ENCODE peak calls at places on chromosomes 12 and 14, in ten cellular contexts. E is SJSA1; A is psoas muscle; O is cardiac muscle cell; T is PC-3; I is CD8-positive, alpha-beta memory T cell; Q is effector memory CD4-positive, alpha-beta T cell; P is GM23248; M is spleen; Y is prostate gland. V is an unnamed sample.
A peak's percentile ranks its signal among the peaks of the same experiment; 100 is the strongest.

GRCh38 chr12:90216815-90217214 is 508.2 kb upstream of the ATP2B1 start:
- DNase-seq in T (peak; percentile 65), M (no peak), Q (no peak), E (no peak), A (no peak), I (no peak), O (peak; percentile 25), P (peak; percentile 30), Y (no peak), V (no peak)

GRCh38 chr12:14900521-14901227 is 15.0 kb upstream of the MGP start:
- DNase-seq in M (no peak), O (no peak), Y (no peak), A (no peak), Q (no peak), P (no peak), E (no peak), T (no peak), I (no peak), V (no peak)

GRCh38 chr12:1796515-1797010 is 23.8 kb upstream of the LRTM2 start:
- DNase-seq in T (no peak), P (peak; percentile 66), M (peak; percentile 93), O (no peak), I (peak; percentile 68), Y (no peak), A (peak; percentile 54), E (no peak), Q (peak; percentile 38), V (peak; percentile 51)

GRCh38 chr14:54809767-54810166 is 92.9 kb downstream of the GCH1 start:
- DNase-seq in E (no peak), Y (no peak), P (no peak), Q (no peak), O (no peak), T (no peak), M (no peak), A (no peak), I (no peak), V (no peak)

GRCh38 chr14:42673963-42674362 is 1067.3 kb downstream of the LRFN5 start:
- DNase-seq in P (no peak), T (no peak), A (no peak), I (no peak), Q (no peak), O (no peak), Y (no peak), M (peak; percentile 56), E (no peak), V (no peak)

GRCh38 chr12:55736780-55737580 is 5.9 kb upstream of the GDF11 start:
- DNase-seq in T (peak; percentile 90), M (peak; percentile 86), Q (peak; percentile 36), Y (peak; percentile 69), P (peak; percentile 84), A (peak; percentile 60), O (peak; percentile 79), I (peak; percentile 68), E (peak; percentile 61), V (no peak)

GRCh38 chr14:50122291-50122690 is 5.9 kb upstream of the VCPKMT start:
- DNase-seq in Y (no peak), O (no peak), A (no peak), I (no peak), T (no peak), E (no peak), M (no peak), P (no peak), Q (no peak), V (no peak)

GRCh38 chr12:109196332-109196731 is 79.9 kb downstream of the ACACB start:
- DNase-seq in A (no peak), O (no peak), Q (no peak), E (no peak), T (no peak), I (no peak), Y (no peak), M (no peak), P (no peak), V (no peak)

GRCh38 chr14:20197459-20197858 is 6.8 kb downstream of the OR11G2 start:
- DNase-seq in Q (no peak), A (no peak), P (no peak), O (no peak), Y (no peak), I (no peak), M (no peak), T (no peak), E (no peak), V (no peak)

GRCh38 chr14:48735607-48736006 is 850.6 kb downstream of the RPS29 start:
- DNase-seq in P (no peak), Q (no peak), A (no peak), E (no peak), I (no peak), T (no peak), Y (no peak), M (no peak), O (no peak), V (no peak)

GRCh38 chr14:58730793-58731464 is 93.2 kb downstream of the DACT1 start:
- DNase-seq in A (no peak), E (no peak), Y (no peak), O (peak; percentile 26), T (no peak), Q (no peak), I (no peak), P (peak; percentile 73), M (no peak), V (no peak)

GRCh38 chr14:69997849-69998248 is 118.6 kb downstream of the SMOC1 start:
- DNase-seq in M (no peak), O (peak; percentile 90), Y (no peak), I (no peak), A (no peak), P (peak; percentile 68), T (peak; percentile 63), E (peak; percentile 68), Q (no peak), V (no peak)

GRCh38 chr12:128920468-128920867 is 67.2 kb downstream of the GLT1D1 start:
- DNase-seq in A (no peak), Q (no peak), Y (no peak), O (peak; percentile 2), T (peak; percentile 50), P (peak; percentile 58), I (no peak), M (no peak), E (no peak), V (no peak)

GRCh38 chr12:16358896-16359295 is 11.5 kb downstream of the MGST1 start:
- DNase-seq in Y (no peak), O (no peak), Q (no peak), A (no peak), E (no peak), T (no peak), M (no peak), P (peak; percentile 57), I (no peak), V (no peak)

GRCh38 chr12:61993734-61994345 is 266.4 kb upstream of the USP15 start:
- DNase-seq in Q (no peak), I (no peak), T (peak; percentile 61), P (peak; percentile 58), E (no peak), Y (no peak), M (no peak), O (peak; percentile 3), A (no peak), V (no peak)

GRCh38 chr12:95836630-95837239 is 22.0 kb upstream of the SNRPF start:
- DNase-seq in Q (no peak), A (no peak), E (no peak), P (peak; percentile 66), O (peak; percentile 62), Y (no peak), I (no peak), M (no peak), T (peak; percentile 72), V (no peak)

GRCh38 chr14:63764103-63764502 is 36.2 kb upstream of the SGPP1 start:
- DNase-seq in Q (no peak), I (no peak), P (no peak), M (no peak), A (no peak), Y (no peak), O (no peak), E (no peak), T (no peak), V (no peak)

GRCh38 chr12:53976172-53976822 is 1.5 kb upstream of the HOTAIR start:
- DNase-seq in O (no peak), P (no peak), I (no peak), T (no peak), A (no peak), Y (no peak), Q (no peak), E (no peak), M (no peak), V (no peak)
- H3K27me3 ChIP-seq in O (peaks cover 100% of the 10 kb centered on the region), P (peaks cover 99% of the 10 kb centered on the region), I (peaks cover 92% of the 10 kb centered on the region), T (no peaks in the 10 kb centered on the region), A (peaks cover 58% of the 10 kb centered on the region), Y (peaks cover 63% of the 10 kb centered on the region), Q (peaks cover 93% of the 10 kb centered on the region), E (no peaks in the 10 kb centered on the region), M (peaks cover 100% of the 10 kb centered on the region), V (peaks cover 90% of the 10 kb centered on the region)

GRCh38 chr12:29316772-29317171 is 64.2 kb downstream of the ERGIC2 start:
- DNase-seq in O (peak; percentile 47), Y (no peak), M (no peak), E (no peak), P (peak; percentile 74), Q (no peak), I (no peak), A (peak; percentile 22), T (peak; percentile 91), V (no peak)
- H3K4me3 ChIP-seq in O (no peak overlapping the region), Y (no peak overlapping the region), M (no peak overlapping the region), E (no peak overlapping the region), P (no peak overlapping the region), Q (no peak overlapping the region), I (no peak overlapping the region), A (no peak overlapping the region), T (no peak overlapping the region), V (no peak overlapping the region)

DNA sequence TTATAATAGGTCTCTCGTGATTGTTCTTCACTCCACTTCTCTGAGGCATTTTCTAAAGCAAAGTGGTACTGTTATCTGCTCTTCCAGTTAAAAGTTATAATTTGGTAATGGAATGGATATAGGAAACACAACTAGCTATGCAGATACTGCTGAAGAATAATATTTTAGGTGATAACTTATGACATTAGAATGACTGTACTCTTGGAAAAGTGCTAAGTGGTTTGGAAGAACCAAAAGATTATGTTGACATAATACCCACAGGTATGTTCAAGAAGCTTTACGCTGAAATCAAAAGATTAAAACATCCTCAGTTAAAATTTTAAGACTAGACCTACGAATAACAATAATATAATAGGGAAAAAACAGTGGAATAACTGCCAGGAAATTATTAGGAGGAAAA is 27.4 kb downstream of the WASHC3 start:
- DNase-seq in O (peak; percentile 7), E (no peak), T (peak; percentile 50), M (no peak), A (no peak), Y (no peak), P (peak; percentile 68), Q (no peak), I (no peak), V (no peak)
- H3K27me3 ChIP-seq in O (no peaks in the 10 kb centered on the region), E (no peaks in the 10 kb centered on the region), T (no peaks in the 10 kb centered on the region), M (no peaks in the 10 kb centered on the region), A (no peaks in the 10 kb centered on the region), Y (no peaks in the 10 kb centered on the region), P (no peaks in the 10 kb centered on the region), Q (no peaks in the 10 kb centered on the region), I (no peaks in the 10 kb centered on the region), V (no peaks in the 10 kb centered on the region)

GRCh38 chr12:48349471-48349870 is 1.2 kb downstream of the ZNF641 start:
- DNase-seq in I (no peak), A (no peak), T (no peak), M (no peak), E (no peak), Y (no peak), Q (no peak), O (peak; percentile 72), P (peak; percentile 61), V (no peak)
- H3K4me3 ChIP-seq in I (peak overlapping the region; percentile 71), A (peak overlapping the region; percentile 86), T (peak overlapping the region; percentile 81), M (no peak overlapping the region), E (no peak overlapping the region), Y (no peak overlapping the region), Q (peak overlapping the region; percentile 77), O (peak overlapping the region; percentile 55), P (peak overlapping the region; percentile 86), V (peak overlapping the region; percentile 77)

V was measured in naive thymus-derived CD4-positive, alpha-beta T cell.